ENCODE peak calls at places on chromosomes 6 and 20, in ten cellular contexts. J, R, G, L, A, T, M, U, Y and Q are unnamed samples.

GRCh38 chr6:107493158-107494057 is 3.5 kb downstream of the SOBP start:
- DNase-seq in L (no peak), J (no peak), M (no peak), G (no peak), A (peak; percentile 63), R (no peak), T (no peak), U (no peak), Y (no peak), Q (no peak)

GRCh38 chr20:61930776-61931475 is 134.8 kb downstream of the TAF4 start:
- DNase-seq in J (no peak), L (no peak), M (no peak), T (no peak), R (no peak), U (no peak), A (no peak), G (no peak), Y (peak; percentile 11), Q (no peak)

GRCh38 chr20:2752631-2753455 is 47.6 kb downstream of the CPXM1 start:
- DNase-seq in L (no peak), G (peak; percentile 65), Y (peak; percentile 48), U (peak; percentile 39), M (peak; percentile 43), R (peak; percentile 14), J (peak; percentile 75), A (peak; percentile 38), T (peak; percentile 79), Q (no peak)

GRCh38 chr6:142927274-142927586 is 17.7 kb downstream of the HIVEP2 start:
- DNase-seq in J (no peak), L (no peak), R (no peak), T (no peak), Y (no peak), M (no peak), U (no peak), G (no peak), A (no peak), Q (no peak)

GRCh38 chr20:1840865-1841553 is 54.2 kb upstream of the SIRPA start:
- DNase-seq in M (no peak), U (no peak), R (no peak), T (peak; percentile 32), Y (no peak), J (no peak), G (no peak), A (no peak), L (no peak), Q (no peak)

GRCh38 chr6:150352321-150353296 is 16.2 kb upstream of the IYD start:
- DNase-seq in T (peak; percentile 81), R (peak; percentile 29), Y (no peak), G (no peak), L (no peak), M (no peak), J (peak; percentile 84), U (no peak), A (no peak), Q (no peak)

GRCh38 chr20:56752274-56752673 is 123.2 kb downstream of the TFAP2C start:
- DNase-seq in A (no peak), L (no peak), M (no peak), J (peak; percentile 58), U (no peak), T (peak; percentile 45), G (no peak), R (no peak), Y (no peak), Q (no peak)

GRCh38 chr20:4962257-4962855 is 39.0 kb downstream of the SLC23A2 start:
- DNase-seq in U (peak; percentile 18), T (no peak), L (peak; percentile 5), R (no peak), A (no peak), J (no peak), Y (no peak), G (no peak), M (peak; percentile 52), Q (no peak)

GRCh38 chr20:7695622-7696021 is 244.6 kb downstream of the HAO1 start:
- DNase-seq in Y (no peak), J (peak; percentile 46), M (no peak), G (no peak), T (peak; percentile 2), L (no peak), U (no peak), A (no peak), R (no peak), Q (no peak)

GRCh38 chr6:43983191-43983590 is 144.1 kb downstream of the MRPL14 start:
- DNase-seq in G (no peak), J (no peak), A (no peak), Y (no peak), M (no peak), L (no peak), T (no peak), R (no peak), U (no peak), Q (no peak)

GRCh38 chr6:12823847-12824246 is 107.3 kb downstream of the PHACTR1 start:
- DNase-seq in J (no peak), T (no peak), M (no peak), U (no peak), Y (no peak), G (no peak), R (no peak), L (no peak), A (no peak), Q (no peak)

GRCh38 chr6:137952247-137952646 is 85.2 kb downstream of the TNFAIP3 start:
- DNase-seq in A (no peak), T (no peak), M (no peak), Y (no peak), J (no peak), R (no peak), U (no peak), G (no peak), L (no peak), Q (no peak)